ENCODE peak calls at places on chromosome 4, in eight cellular contexts. Q, U, D, J, G, B, K and L are unnamed samples.

GRCh38 chr4:115113382-115114106 is at the start of gene NDST4:
- DNase-seq in Q (peak), U (peak), D (no peak), J (no peak), G (peak), B (peak), K (no peak), L (no peak)

GRCh38 chr4:152187693-152188092 is 348.2 kb downstream of the FBXW7 start:
- DNase-seq in Q (no peak), U (no peak), D (no peak), J (no peak), G (no peak), B (no peak), K (no peak), L (no peak)

GRCh38 chr4:140090215-140090731 is 63.7 kb downstream of the MAML3 start:
- DNase-seq in Q (peak), U (no peak), D (no peak), J (no peak), G (no peak), B (no peak), K (peak), L (no peak)

GRCh38 chr4:173365359-173365996 is 5.3 kb upstream of the SAP30 start:
- DNase-seq in Q (no peak), U (peak), D (no peak), J (no peak), G (no peak), B (no peak), K (no peak), L (no peak)

GRCh38 chr4:15040916-15041463 is 38.7 kb downstream of the CPEB2 start:
- DNase-seq in Q (no peak), U (no peak), D (no peak), J (no peak), G (no peak), B (no peak), K (no peak), L (no peak)

GRCh38 chr4:158193171-158193749 is 17.0 kb upstream of the TMEM144 start:
- DNase-seq in Q (no peak), U (peak), D (peak), J (no peak), G (peak), B (peak), K (no peak), L (no peak)

GRCh38 chr4:16860506-16860905 is 37.9 kb downstream of the LDB2 start:
- DNase-seq in Q (peak), U (no peak), D (no peak), J (no peak), G (no peak), B (no peak), K (peak), L (no peak)

GRCh38 chr4:180937083-180937482 is 1306.1 kb upstream of the TENM3 start:
- DNase-seq in Q (no peak), U (no peak), D (no peak), J (no peak), G (no peak), B (no peak), K (no peak), L (no peak)

GRCh38 chr4:82797591-82798081 is 960 bp downstream of the SCD5 start:
- DNase-seq in Q (peak), U (no peak), D (no peak), J (no peak), G (peak), B (no peak), K (no peak), L (peak)

GRCh38 chr4:126616795-126617194 is 1016.0 kb upstream of the INTU start:
- DNase-seq in Q (no peak), U (no peak), D (no peak), J (no peak), G (no peak), B (no peak), K (no peak), L (no peak)

GRCh38 chr4:72094054-72094780 is 62.4 kb downstream of the NPFFR2 start:
- DNase-seq in Q (no peak), U (peak), D (no peak), J (no peak), G (no peak), B (no peak), K (no peak), L (no peak)

GRCh38 chr4:40243390-40243948 is 46.6 kb downstream of the RHOH start:
- DNase-seq in Q (no peak), U (no peak), D (no peak), J (no peak), G (no peak), B (no peak), K (no peak), L (no peak)

GRCh38 chr4:98473046-98473445 is 185.4 kb downstream of the TSPAN5 start:
- DNase-seq in Q (peak), U (no peak), D (no peak), J (no peak), G (no peak), B (no peak), K (no peak), L (no peak)

GRCh38 chr4:98682719-98683118 is 24.3 kb upstream of the TSPAN5 start:
- DNase-seq in Q (no peak), U (no peak), D (peak), J (no peak), G (no peak), B (no peak), K (no peak), L (no peak)

GRCh38 chr4:5141802-5142201 is 90.5 kb downstream of the STK32B start:
- DNase-seq in Q (no peak), U (no peak), D (no peak), J (no peak), G (no peak), B (no peak), K (no peak), L (no peak)

GRCh38 chr4:8225704-8226443 is 26.8 kb downstream of the SH3TC1 start:
- DNase-seq in Q (no peak), U (peak), D (no peak), J (no peak), G (no peak), B (no peak), K (no peak), L (no peak)

GRCh38 chr4:164095313-164096110 is 601.0 kb downstream of the TMA16 start:
- DNase-seq in Q (no peak), U (no peak), D (no peak), J (no peak), G (no peak), B (no peak), K (no peak), L (no peak)

GRCh38 chr4:144294211-144294610 is 153.7 kb upstream of the GYPA start:
- DNase-seq in Q (no peak), U (no peak), D (no peak), J (no peak), G (no peak), B (no peak), K (no peak), L (no peak)

GRCh38 chr4:3285558-3286334 is 7.1 kb upstream of the RGS12 start:
- DNase-seq in Q (peak), U (no peak), D (no peak), J (peak), G (peak), B (no peak), K (no peak), L (no peak)

GRCh38 chr4:79852305-79852730 is 220.7 kb downstream of the ANTXR2 start:
- DNase-seq in Q (no peak), U (no peak), D (no peak), J (peak), G (no peak), B (no peak), K (peak), L (peak)